ENCODE peak calls at places on chromosomes 1 and 21, in nine cellular contexts. One of them, this sample, is unnamed.

GRCh38 chr21:27480841-27481261 is 514.0 kb upstream of the ADAMTS5 start:
- DNase-seq in A549: no peak
- DNase-seq in WTC11: no peak
- DNase-seq in GM12878: no peak
- DNase-seq in H1: no peak
- DNase-seq in HepG2: no peak
- DNase-seq in endothelial cell of umbilical vein: no peak
- DNase-seq in HCT116: no peak
- DNase-seq in SK-N-SH: no peak
- DNase-seq in this sample: no peak

GRCh38 chr1:84632975-84633427 is 57.3 kb downstream of the SSX2IP start:
- DNase-seq in A549: peak
- DNase-seq in WTC11: no peak
- DNase-seq in GM12878: no peak
- DNase-seq in H1: no peak
- DNase-seq in HepG2: no peak
- DNase-seq in endothelial cell of umbilical vein: peak
- DNase-seq in HCT116: peak
- DNase-seq in SK-N-SH: no peak
- DNase-seq in this sample: no peak

GRCh38 chr1:169945171-169945570 is 51.5 kb upstream of the SCYL3 start:
- DNase-seq in A549: no peak
- DNase-seq in WTC11: no peak
- DNase-seq in GM12878: no peak
- DNase-seq in H1: no peak
- DNase-seq in HepG2: no peak
- DNase-seq in endothelial cell of umbilical vein: no peak
- DNase-seq in HCT116: no peak
- DNase-seq in SK-N-SH: peak
- DNase-seq in this sample: no peak

GRCh38 chr1:47624531-47624930 is 186.7 kb downstream of the FOXD2 start:
- DNase-seq in A549: no peak
- DNase-seq in WTC11: no peak
- DNase-seq in GM12878: no peak
- DNase-seq in H1: peak
- DNase-seq in HepG2: peak
- DNase-seq in endothelial cell of umbilical vein: no peak
- DNase-seq in HCT116: peak
- DNase-seq in SK-N-SH: no peak
- DNase-seq in this sample: no peak

GRCh38 chr1:232127190-232127589 is 500.6 kb downstream of the DISC1 start:
- DNase-seq in A549: peak
- DNase-seq in WTC11: no peak
- DNase-seq in GM12878: no peak
- DNase-seq in H1: no peak
- DNase-seq in HepG2: no peak
- DNase-seq in endothelial cell of umbilical vein: no peak
- DNase-seq in HCT116: peak
- DNase-seq in SK-N-SH: no peak
- DNase-seq in this sample: peak

GRCh38 chr1:203287109-203287893 is 18.0 kb upstream of the BTG2 start:
- DNase-seq in A549: no peak
- DNase-seq in WTC11: no peak
- DNase-seq in GM12878: peak
- DNase-seq in H1: no peak
- DNase-seq in HepG2: no peak
- DNase-seq in endothelial cell of umbilical vein: peak
- DNase-seq in HCT116: no peak
- DNase-seq in SK-N-SH: no peak
- DNase-seq in this sample: peak

GRCh38 chr1:16888806-16889178 is 7.0 kb upstream of the RNU1-2 start:
- DNase-seq in A549: no peak
- DNase-seq in WTC11: no peak
- DNase-seq in GM12878: no peak
- DNase-seq in H1: no peak
- DNase-seq in HepG2: no peak
- DNase-seq in endothelial cell of umbilical vein: peak
- DNase-seq in HCT116: no peak
- DNase-seq in SK-N-SH: no peak
- DNase-seq in this sample: no peak

GRCh38 chr1:46174448-46175231 is at the start of gene TSPAN1:
- DNase-seq in A549: no peak
- DNase-seq in WTC11: no peak
- DNase-seq in GM12878: no peak
- DNase-seq in H1: no peak
- DNase-seq in HepG2: no peak
- DNase-seq in endothelial cell of umbilical vein: no peak
- DNase-seq in HCT116: no peak
- DNase-seq in SK-N-SH: no peak
- DNase-seq in this sample: peak

GRCh38 chr1:37096523-37096922 is 62.2 kb upstream of the GRIK3 start:
- DNase-seq in A549: peak
- DNase-seq in WTC11: peak
- DNase-seq in GM12878: no peak
- DNase-seq in H1: peak
- DNase-seq in HepG2: peak
- DNase-seq in endothelial cell of umbilical vein: peak
- DNase-seq in HCT116: peak
- DNase-seq in SK-N-SH: peak
- DNase-seq in this sample: peak

GRCh38 chr1:63317814-63318156 is 4.6 kb upstream of the FOXD3 start:
- DNase-seq in A549: no peak
- DNase-seq in WTC11: no peak
- DNase-seq in GM12878: no peak
- DNase-seq in H1: no peak
- DNase-seq in HepG2: no peak
- DNase-seq in endothelial cell of umbilical vein: no peak
- DNase-seq in HCT116: no peak
- DNase-seq in SK-N-SH: no peak
- DNase-seq in this sample: no peak

GRCh38 chr1:232988572-232989040 is 38.2 kb downstream of the NTPCR start:
- DNase-seq in A549: no peak
- DNase-seq in WTC11: no peak
- DNase-seq in GM12878: no peak
- DNase-seq in H1: no peak
- DNase-seq in HepG2: no peak
- DNase-seq in endothelial cell of umbilical vein: no peak
- DNase-seq in HCT116: no peak
- DNase-seq in SK-N-SH: peak
- DNase-seq in this sample: no peak

GRCh38 chr1:54808443-54809207 is 7.5 kb upstream of the TTC22 start:
- DNase-seq in A549: peak
- DNase-seq in WTC11: no peak
- DNase-seq in GM12878: no peak
- DNase-seq in H1: peak
- DNase-seq in HepG2: no peak
- DNase-seq in endothelial cell of umbilical vein: no peak
- DNase-seq in HCT116: no peak
- DNase-seq in SK-N-SH: no peak
- DNase-seq in this sample: no peak

GRCh38 chr1:191134796-191135195 is 657.1 kb upstream of the BRINP3 start:
- DNase-seq in A549: no peak
- DNase-seq in WTC11: no peak
- DNase-seq in GM12878: no peak
- DNase-seq in H1: no peak
- DNase-seq in HepG2: no peak
- DNase-seq in endothelial cell of umbilical vein: peak
- DNase-seq in HCT116: no peak
- DNase-seq in SK-N-SH: no peak
- DNase-seq in this sample: no peak

GRCh38 chr21:42777757-42778344 is 101.5 kb downstream of the WDR4 start:
- DNase-seq in A549: no peak
- DNase-seq in WTC11: no peak
- DNase-seq in GM12878: peak
- DNase-seq in H1: no peak
- DNase-seq in HepG2: no peak
- DNase-seq in endothelial cell of umbilical vein: no peak
- DNase-seq in HCT116: no peak
- DNase-seq in SK-N-SH: no peak
- DNase-seq in this sample: no peak

GRCh38 chr1:115070993-115071661 is 18.2 kb downstream of the TSPAN2 start:
- DNase-seq in A549: no peak
- DNase-seq in WTC11: no peak
- DNase-seq in GM12878: no peak
- DNase-seq in H1: no peak
- DNase-seq in HepG2: no peak
- DNase-seq in endothelial cell of umbilical vein: no peak
- DNase-seq in HCT116: no peak
- DNase-seq in SK-N-SH: no peak
- DNase-seq in this sample: no peak

GRCh38 chr1:65568285-65568684 is 147.8 kb downstream of the LEPR start:
- DNase-seq in A549: no peak
- DNase-seq in WTC11: no peak
- DNase-seq in GM12878: no peak
- DNase-seq in H1: no peak
- DNase-seq in HepG2: no peak
- DNase-seq in endothelial cell of umbilical vein: no peak
- DNase-seq in HCT116: no peak
- DNase-seq in SK-N-SH: no peak
- DNase-seq in this sample: no peak
- TF ChIP-seq CTCF in A549: no peak
- TF ChIP-seq CTCF in WTC11: no peak
- TF ChIP-seq CTCF in GM12878: no peak
- TF ChIP-seq CTCF in H1: no peak
- TF ChIP-seq CTCF in HepG2: no peak
- TF ChIP-seq CTCF in endothelial cell of umbilical vein: no peak
- TF ChIP-seq CTCF in HCT116: no peak
- TF ChIP-seq CTCF in SK-N-SH: no peak
- TF ChIP-seq CTCF in this sample: no peak

DNA sequence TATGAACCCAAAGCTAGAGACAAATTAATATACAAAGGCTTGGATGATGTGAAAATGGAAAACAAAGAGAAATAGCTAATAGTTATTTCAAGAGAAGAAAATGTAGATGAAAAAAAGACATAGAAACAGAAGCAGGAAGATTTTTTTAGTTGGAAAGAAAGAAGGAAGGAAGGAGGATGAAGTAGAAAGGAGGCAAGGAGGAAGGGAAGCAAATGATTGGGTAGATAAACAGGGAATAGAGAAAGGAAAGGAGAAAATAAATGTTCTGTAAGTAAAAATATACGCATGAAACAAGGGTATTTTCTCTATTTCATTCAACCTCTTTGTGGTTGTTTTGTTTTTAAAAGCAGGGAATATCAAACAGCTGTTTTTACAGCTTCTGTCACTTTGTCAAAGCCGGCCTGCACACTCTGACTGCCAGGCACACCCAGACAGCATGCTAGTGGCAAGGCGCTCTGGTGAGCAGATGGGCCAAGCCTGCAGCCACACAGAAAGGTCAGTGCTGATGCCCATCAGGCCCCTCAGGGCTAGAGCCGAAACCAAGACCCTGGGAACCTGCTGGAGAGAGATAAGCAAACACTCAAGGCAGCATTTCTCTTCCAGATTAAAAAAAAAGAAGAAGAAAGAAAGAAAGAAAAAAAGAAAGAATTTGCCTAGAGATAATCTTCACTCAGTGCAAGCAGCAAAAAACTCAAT is 72.9 kb upstream of the CTTNBP2NL start:
- DNase-seq in A549: no peak
- DNase-seq in WTC11: no peak
- DNase-seq in GM12878: no peak
- DNase-seq in H1: no peak
- DNase-seq in HepG2: no peak
- DNase-seq in endothelial cell of umbilical vein: no peak
- DNase-seq in HCT116: no peak
- DNase-seq in SK-N-SH: peak
- DNase-seq in this sample: no peak
- TF ChIP-seq MAX in A549: no peak
- TF ChIP-seq MAX in WTC11: no peak
- TF ChIP-seq MAX in GM12878: no peak
- TF ChIP-seq MAX in H1: no peak
- TF ChIP-seq MAX in HepG2: no peak
- TF ChIP-seq MAX in endothelial cell of umbilical vein: no peak
- TF ChIP-seq MAX in HCT116: no peak
- TF ChIP-seq MAX in SK-N-SH: no peak
- TF ChIP-seq MAX in this sample: no peak

DNA sequence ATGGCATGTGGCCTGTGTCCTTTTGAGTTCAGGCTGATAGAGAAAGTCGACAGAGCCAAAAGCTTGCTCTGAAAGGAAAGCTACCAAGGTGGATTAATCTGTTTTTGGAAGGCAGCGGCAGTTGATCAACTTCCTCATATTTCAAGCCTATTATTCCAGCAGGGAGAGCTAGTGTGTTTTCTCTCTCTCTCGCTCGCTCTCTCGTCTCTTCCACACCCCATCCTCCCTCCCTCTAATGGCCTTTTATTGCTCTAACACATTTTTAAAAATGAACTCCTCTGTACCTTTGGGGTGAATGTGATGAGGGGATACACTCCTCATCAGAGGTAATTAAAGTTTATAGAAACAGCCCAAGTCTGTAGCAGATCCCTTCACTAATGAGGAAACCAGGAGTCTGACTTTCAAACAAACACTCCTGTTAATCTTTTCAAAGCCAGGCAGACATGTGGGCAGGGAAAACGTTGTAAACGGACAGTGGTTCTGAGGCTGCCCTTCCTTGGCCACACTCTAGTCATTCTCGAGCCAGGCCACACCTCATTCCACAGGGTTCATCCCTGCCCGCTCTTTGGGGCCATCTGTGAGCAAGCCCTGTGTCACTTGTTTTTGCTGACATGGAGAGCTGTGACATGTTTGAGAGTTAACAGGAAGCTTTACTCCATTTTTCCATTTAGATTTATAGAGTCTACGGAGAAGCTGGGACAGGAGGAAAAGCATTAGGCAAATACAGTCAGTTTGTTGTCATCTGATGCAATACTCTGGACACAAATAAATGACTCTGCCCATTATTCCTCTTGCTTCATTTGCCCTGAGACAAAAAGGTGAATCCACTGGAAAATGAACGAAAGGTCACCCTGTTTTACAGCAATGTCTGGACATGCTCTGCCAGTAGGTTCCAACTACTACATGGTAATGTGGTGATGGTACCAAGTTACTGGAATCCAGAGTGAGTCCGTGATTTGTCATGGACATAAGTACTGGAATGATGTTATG is 126.7 kb downstream of the CLIC6 start:
- DNase-seq in A549: peak
- DNase-seq in WTC11: no peak
- DNase-seq in GM12878: no peak
- DNase-seq in H1: no peak
- DNase-seq in HepG2: peak
- DNase-seq in endothelial cell of umbilical vein: peak
- DNase-seq in HCT116: peak
- DNase-seq in SK-N-SH: no peak
- DNase-seq in this sample: no peak
- TF ChIP-seq CTCF in A549: peak
- TF ChIP-seq CTCF in WTC11: no peak
- TF ChIP-seq CTCF in GM12878: no peak
- TF ChIP-seq CTCF in H1: no peak
- TF ChIP-seq CTCF in HepG2: peak
- TF ChIP-seq CTCF in endothelial cell of umbilical vein: no peak
- TF ChIP-seq CTCF in HCT116: peak
- TF ChIP-seq CTCF in SK-N-SH: no peak
- TF ChIP-seq CTCF in this sample: no peak

DNA sequence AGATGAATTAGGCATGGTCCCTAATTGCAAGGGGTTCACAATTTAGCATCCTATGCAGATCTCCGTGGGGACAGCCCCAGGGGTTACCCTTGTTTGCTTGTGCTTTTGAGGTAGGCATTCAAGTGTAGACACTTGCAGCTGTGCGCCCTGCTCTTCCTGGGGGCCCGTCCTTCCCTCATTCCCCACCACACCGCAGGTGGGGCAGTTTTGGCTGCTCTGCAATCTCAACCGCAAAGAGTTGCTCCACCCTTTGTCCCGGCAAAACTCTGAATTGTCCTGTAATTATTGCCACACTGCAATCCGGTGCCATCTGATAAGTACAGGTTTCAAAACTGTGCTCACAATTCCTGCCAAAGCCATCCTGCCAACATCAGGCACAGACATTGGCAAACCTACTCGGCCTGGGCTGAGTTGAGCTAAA is 65.4 kb upstream of the LYST start:
- DNase-seq in A549: no peak
- DNase-seq in WTC11: no peak
- DNase-seq in GM12878: no peak
- DNase-seq in H1: no peak
- DNase-seq in HepG2: no peak
- DNase-seq in endothelial cell of umbilical vein: no peak
- DNase-seq in HCT116: no peak
- DNase-seq in SK-N-SH: no peak
- DNase-seq in this sample: peak
- TF ChIP-seq MAX in A549: no peak
- TF ChIP-seq MAX in WTC11: no peak
- TF ChIP-seq MAX in GM12878: no peak
- TF ChIP-seq MAX in H1: no peak
- TF ChIP-seq MAX in HepG2: no peak
- TF ChIP-seq MAX in endothelial cell of umbilical vein: no peak
- TF ChIP-seq MAX in HCT116: no peak
- TF ChIP-seq MAX in SK-N-SH: no peak
- TF ChIP-seq MAX in this sample: peak

This sample was measured in NB4.